ENCODE peak calls at places on chromosomes 3 and 15, in ten cellular contexts. R is astrocyte, U is psoas muscle, S is HCT116, E is right cardiac atrium, O is right lobe of liver, X is keratinocyte, M is spleen, V is hepatocyte, B is fibroblast of lung. C is an unnamed sample. For H3K4me1, the result is how much of the 10 kb centered on the place peaks cover.

GRCh38 chr15:91956026-91956723 is 102.7 kb downstream of the SLCO3A1 start:
- DNase-seq in X (no peak), U (no peak), V (no peak), S (no peak), E (peak), R (no peak), O (no peak), M (no peak), B (no peak), C (no peak)

GRCh38 chr15:62961134-62961533 is 81.4 kb upstream of the TPM1 start:
- DNase-seq in S (no peak), B (no peak), U (no peak), O (peak), E (no peak), X (no peak), V (no peak), M (no peak), R (no peak), C (no peak)

GRCh38 chr3:141448606-141449216 is 38.1 kb upstream of the RASA2 start:
- DNase-seq in S (no peak), R (peak), B (peak), V (no peak), X (no peak), O (no peak), M (no peak), U (no peak), E (no peak), C (no peak)

GRCh38 chr3:45966969-45967640 is 23.8 kb downstream of the CXCR6 start:
- DNase-seq in B (no peak), O (no peak), M (no peak), E (peak), R (no peak), V (no peak), X (no peak), S (no peak), U (peak), C (no peak)

GRCh38 chr3:168094877-168095610 is 680 bp downstream of the GOLIM4 start:
- DNase-seq in O (peak), R (peak), U (peak), V (peak), X (no peak), M (peak), B (peak), S (peak), E (peak), C (peak)

GRCh38 chr3:11159421-11159904 is 5.2 kb downstream of the HRH1 start:
- DNase-seq in S (no peak), O (no peak), B (peak), M (peak), U (peak), X (no peak), E (peak), R (peak), V (peak), C (peak)

GRCh38 chr3:32238027-32238815 is at the start of gene CMTM8:
- DNase-seq in M (peak), E (peak), R (no peak), V (peak), B (peak), U (peak), O (peak), S (no peak), X (no peak), C (peak)

GRCh38 chr3:152728346-152728980 is 106.5 kb upstream of the P2RY1 start:
- DNase-seq in V (no peak), S (no peak), R (no peak), E (no peak), U (no peak), X (no peak), B (peak), O (no peak), M (no peak), C (no peak)

GRCh38 chr3:42557849-42558248 is 23.9 kb downstream of the SEC22C start:
- DNase-seq in S (no peak), U (no peak), R (no peak), V (no peak), X (no peak), O (no peak), M (no peak), E (no peak), B (no peak), C (no peak)

GRCh38 chr3:16504242-16504641 is 9.3 kb downstream of the RFTN1 start:
- DNase-seq in O (no peak), B (peak), U (no peak), X (no peak), E (no peak), R (no peak), M (no peak), S (no peak), V (no peak), C (no peak)

GRCh38 chr3:149765762-149766334 is 13.6 kb upstream of the COMMD2 start:
- DNase-seq in E (no peak), S (no peak), U (no peak), X (no peak), V (peak), B (peak), R (peak), M (no peak), O (no peak), C (no peak)

GRCh38 chr15:100108346-100108745 is 233.4 kb downstream of the ADAMTS17 start:
- DNase-seq in O (peak), S (no peak), B (no peak), M (peak), E (no peak), X (no peak), V (no peak), U (no peak), R (no peak), C (no peak)

GRCh38 chr3:138356666-138357409 is 8.5 kb downstream of the MRAS start:
- DNase-seq in O (no peak), E (peak), B (no peak), V (no peak), X (no peak), S (no peak), M (no peak), R (no peak), U (no peak), C (no peak)
- H3K4me1 ChIP-seq in O (under half), E (under half), B (under half), V (under half), X (under half), S (under half), M (under half), R (under half), U (half or more), C (under half)

GRCh38 chr3:107220538-107220937 is 156.7 kb upstream of the CCDC54 start:
- DNase-seq in O (no peak), E (no peak), R (no peak), V (no peak), B (no peak), X (no peak), M (no peak), U (no peak), S (no peak), C (no peak)
- H3K4me1 ChIP-seq in O (under half), E (under half), R (under half), V (under half), B (under half), X (under half), M (under half), U (under half), S (under half), C (under half)

GRCh38 chr3:193982258-193982659 is 153.7 kb upstream of the HES1 start:
- DNase-seq in M (peak), X (peak), B (peak), O (no peak), E (peak), S (no peak), R (peak), U (peak), V (no peak), C (no peak)

GRCh38 chr3:193984378-193984777 is 151.6 kb upstream of the HES1 start:
- DNase-seq in E (no peak), R (no peak), V (no peak), M (no peak), U (no peak), S (no peak), B (no peak), O (no peak), X (no peak), C (no peak)

GRCh38 chr3:193992062-193992461 is 143.9 kb upstream of the HES1 start:
- DNase-seq in O (no peak), V (no peak), E (no peak), B (no peak), S (no peak), M (no peak), U (no peak), R (no peak), X (no peak), C (no peak)

GRCh38 chr3:193983846-193984245 is 152.1 kb upstream of the HES1 start:
- DNase-seq in O (no peak), S (no peak), B (no peak), M (no peak), V (no peak), R (no peak), X (no peak), E (no peak), U (no peak), C (no peak)

DNA sequence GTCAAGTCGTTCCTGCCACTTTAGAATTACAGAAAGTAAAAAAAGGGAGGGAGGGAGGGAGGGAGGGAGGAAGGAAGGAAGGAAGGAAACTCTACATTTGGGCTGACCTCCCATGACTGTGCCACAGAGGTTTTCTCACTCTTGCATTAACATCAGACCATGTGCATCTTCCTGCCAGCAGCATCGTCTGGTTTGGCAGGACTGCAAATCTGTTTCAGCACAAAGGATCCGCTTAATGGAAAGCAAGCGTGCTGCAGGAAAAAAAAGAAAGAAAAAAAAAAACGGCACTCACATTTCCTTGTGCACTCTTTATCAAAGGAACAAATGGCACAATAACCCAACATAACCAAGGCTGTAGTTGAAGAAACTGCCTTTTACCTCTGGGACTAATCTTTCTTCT is 148.8 kb upstream of the HES1 start:
- DNase-seq in B (no peak), X (no peak), U (no peak), S (no peak), O (no peak), V (no peak), R (peak), E (peak), M (no peak), C (no peak)
- H3K4me1 ChIP-seq in B (under half), X (under half), U (under half), S (under half), O (under half), V (under half), R (under half), E (under half), M (under half), C (under half)

DNA sequence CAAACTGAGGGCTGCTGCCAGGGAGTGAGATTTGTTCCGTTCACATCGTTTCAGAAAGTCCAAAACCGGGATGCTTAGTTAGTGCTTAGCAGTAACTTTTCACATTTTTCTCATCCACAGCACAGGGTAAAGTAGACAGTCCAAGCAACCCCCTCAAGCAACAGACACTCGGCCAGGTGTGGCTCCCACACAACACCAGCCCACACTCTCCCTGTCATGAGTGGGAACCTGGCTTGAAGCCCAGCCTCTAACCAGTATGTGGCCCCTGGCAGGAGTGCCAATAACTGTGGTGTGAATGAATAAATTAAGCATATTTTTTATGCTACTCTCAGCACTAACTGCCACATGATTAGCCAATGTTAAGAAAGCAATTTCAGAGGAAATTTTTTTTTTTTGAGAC is 9.9 kb downstream of the IL17RD start:
- DNase-seq in M (no peak), O (no peak), V (no peak), B (no peak), R (no peak), S (no peak), E (no peak), X (no peak), U (no peak), C (no peak)
- H3K4me1 ChIP-seq in M (under half), O (under half), V (under half), B (under half), R (under half), S (under half), E (under half), X (under half), U (under half), C (under half)

C was measured in adrenal gland.